ENCODE peak calls at places on chromosomes 2 and 18, in nine cellular contexts. V is mucosa of descending colon, W is tibial artery, L is mammary epithelial cell, C is fibroblast of villous mesenchyme, F is A673, N is IMR-90, X is A549, B is RWPE2. M is an unnamed sample.

GRCh38 chr2:237569896-237570295 is 3.5 kb downstream of the PRLH start:
- DNase-seq in L (no peak), F (no peak), W (no peak), X (no peak), C (no peak), B (no peak), V (no peak), N (no peak), M (no peak)

GRCh38 chr2:190335225-190335559 is 8.2 kb upstream of the INPP1 start:
- DNase-seq in N (no peak), L (no peak), W (no peak), B (no peak), X (no peak), V (no peak), C (no peak), F (no peak), M (no peak)

GRCh38 chr2:15701991-15702390 is 110.3 kb downstream of the DDX1 start:
- DNase-seq in C (no peak), N (no peak), B (no peak), X (no peak), W (no peak), F (no peak), V (no peak), L (no peak), M (no peak)

GRCh38 chr2:7057865-7058400 is 140.7 kb downstream of the RNF144A start:
- DNase-seq in N (no peak), V (no peak), L (no peak), W (no peak), B (no peak), F (no peak), X (no peak), C (no peak), M (no peak)

GRCh38 chr2:109000654-109001600 is 11.9 kb upstream of the EDAR start:
- DNase-seq in N (no peak), V (no peak), X (no peak), C (no peak), L (peak), F (no peak), W (no peak), B (no peak), M (no peak)

GRCh38 chr2:80292474-80292873 is 12.1 kb downstream of the LRRTM1 start:
- DNase-seq in C (no peak), L (no peak), B (no peak), F (no peak), W (no peak), N (no peak), X (no peak), V (no peak), M (no peak)

GRCh38 chr2:188976545-188977268 is 2.5 kb downstream of the COL3A1 start:
- DNase-seq in W (no peak), V (no peak), F (peak), C (peak), L (no peak), B (no peak), X (no peak), N (peak), M (peak)

GRCh38 chr2:206840999-206841398 is 75.6 kb downstream of the FASTKD2 start:
- DNase-seq in C (no peak), B (no peak), X (no peak), V (no peak), W (no peak), F (no peak), N (no peak), L (no peak), M (no peak)

GRCh38 chr2:190679813-190680591 is 31.1 kb downstream of the NAB1 start:
- DNase-seq in V (peak), F (peak), X (peak), W (peak), N (peak), C (peak), L (peak), B (no peak), M (peak)

GRCh38 chr2:221562226-221562625 is 9.9 kb downstream of the EPHA4 start:
- DNase-seq in V (no peak), W (no peak), N (no peak), X (no peak), F (peak), L (no peak), B (no peak), C (no peak), M (no peak)

GRCh38 chr18:46718501-46719341 is 38.1 kb downstream of the ST8SIA5 start:
- DNase-seq in C (peak), W (no peak), X (no peak), F (peak), L (peak), V (no peak), B (no peak), N (peak), M (peak)

GRCh38 chr2:12828932-12829331 is 112.2 kb downstream of the TRIB2 start:
- DNase-seq in N (no peak), C (no peak), X (no peak), V (no peak), L (no peak), B (no peak), F (peak), W (no peak), M (no peak)

GRCh38 chr2:110858135-110858737 is 125.9 kb downstream of the ACOXL start:
- DNase-seq in X (no peak), B (no peak), W (no peak), C (no peak), N (no peak), V (no peak), F (no peak), L (no peak), M (no peak)

GRCh38 chr18:46623541-46623940 is 33.5 kb downstream of the LOXHD1 start:
- DNase-seq in W (no peak), X (no peak), F (peak), N (no peak), C (no peak), B (no peak), L (peak), V (peak), M (no peak)

GRCh38 chr2:240399419-240400318 is 35.8 kb upstream of the GPC1 start:
- DNase-seq in C (no peak), L (no peak), W (peak), N (no peak), X (no peak), V (peak), B (no peak), F (no peak), M (no peak)

GRCh38 chr18:72847134-72847533 is 20.7 kb downstream of the NETO1 start:
- DNase-seq in L (peak), B (no peak), F (no peak), W (no peak), V (no peak), X (no peak), N (no peak), C (no peak), M (no peak)

GRCh38 chr2:51681854-51682253 is 649.9 kb upstream of the NRXN1 start:
- DNase-seq in C (no peak), N (no peak), W (no peak), F (no peak), V (no peak), L (no peak), B (no peak), X (no peak), M (no peak)

GRCh38 chr2:18752667-18753422 is 163.5 kb upstream of the NT5C1B start:
- DNase-seq in W (no peak), C (no peak), X (no peak), L (no peak), V (no peak), N (peak), F (peak), B (no peak), M (peak)

GRCh38 chr2:112646102-112646719 is 472 bp downstream of the SLC20A1 start:
- DNase-seq in L (no peak), N (no peak), B (no peak), X (no peak), V (peak), F (peak), W (no peak), C (no peak), M (no peak)

GRCh38 chr18:12246849-12247808 is 7.0 kb upstream of the CIDEA start:
- DNase-seq in X (peak), V (no peak), F (peak), B (no peak), C (peak), N (no peak), L (no peak), W (no peak), M (peak)

GRCh38 chr2:65691816-65692215 is 259.4 kb upstream of the SPRED2 start:
- DNase-seq in B (no peak), W (no peak), F (no peak), L (no peak), X (no peak), C (peak), N (no peak), V (no peak), M (no peak)

GRCh38 chr18:9628984-9629383 is 14.6 kb upstream of the PPP4R1 start:
- DNase-seq in X (no peak), F (no peak), V (no peak), B (no peak), W (no peak), C (no peak), N (no peak), L (no peak), M (no peak)

GRCh38 chr2:231015462-231015861 is 19.5 kb downstream of the SPATA3 start:
- DNase-seq in L (no peak), W (no peak), F (no peak), V (no peak), B (no peak), C (no peak), N (no peak), X (no peak), M (no peak)

GRCh38 chr2:177900091-177900490 is 172.5 kb downstream of the PDE11A start:
- DNase-seq in N (no peak), V (no peak), W (no peak), L (peak), X (no peak), F (no peak), C (no peak), B (no peak), M (no peak)

GRCh38 chr2:169735623-169736022 is 2.0 kb downstream of the KLHL23 start:
- DNase-seq in X (no peak), C (no peak), W (no peak), F (no peak), L (no peak), B (no peak), V (no peak), N (no peak), M (no peak)

GRCh38 chr2:169734172-169734847 is 678 bp downstream of the KLHL23 start:
- DNase-seq in N (no peak), L (peak), B (no peak), X (no peak), W (no peak), C (no peak), F (peak), V (no peak), M (peak)

GRCh38 chr2:169736902-169737301 is 3.3 kb downstream of the KLHL23 start:
- DNase-seq in X (no peak), W (no peak), L (no peak), B (no peak), C (peak), F (no peak), V (no peak), N (no peak), M (peak)

GRCh38 chr2:169739351-169739750 is 5.7 kb downstream of the KLHL23 start:
- DNase-seq in C (no peak), X (no peak), B (no peak), L (no peak), W (no peak), F (no peak), N (no peak), V (no peak), M (no peak)

GRCh38 chr2:169738566-169739229 is 5.1 kb downstream of the KLHL23 start:
- DNase-seq in C (no peak), L (no peak), N (no peak), X (no peak), B (no peak), V (no peak), F (no peak), W (no peak), M (no peak)
- H3K4me3 ChIP-seq in C (no peak), L (no peak), N (no peak), X (no peak), B (no peak), V (no peak), F (no peak), W (no peak), M (no peak)

GRCh38 chr2:9814129-9814868 is 29.0 kb upstream of the TAF1B start:
- DNase-seq in X (no peak), F (no peak), W (peak), N (no peak), L (no peak), C (no peak), V (no peak), B (peak), M (no peak)
- TF ChIP-seq CTCF in X (no peak), F (no peak), W (no peak), N (no peak), L (no peak), C (no peak), V (no peak), B (peak), M (no peak)

GRCh38 chr2:44237221-44237620 is 38.1 kb upstream of the SLC3A1 start:
- DNase-seq in F (no peak), X (no peak), C (no peak), V (no peak), L (no peak), W (no peak), B (no peak), N (no peak), M (no peak)

GRCh38 chr2:44230378-44230777 is 44.9 kb upstream of the SLC3A1 start:
- DNase-seq in F (no peak), C (no peak), W (no peak), N (no peak), V (no peak), L (no peak), B (no peak), X (no peak), M (no peak)

DNA sequence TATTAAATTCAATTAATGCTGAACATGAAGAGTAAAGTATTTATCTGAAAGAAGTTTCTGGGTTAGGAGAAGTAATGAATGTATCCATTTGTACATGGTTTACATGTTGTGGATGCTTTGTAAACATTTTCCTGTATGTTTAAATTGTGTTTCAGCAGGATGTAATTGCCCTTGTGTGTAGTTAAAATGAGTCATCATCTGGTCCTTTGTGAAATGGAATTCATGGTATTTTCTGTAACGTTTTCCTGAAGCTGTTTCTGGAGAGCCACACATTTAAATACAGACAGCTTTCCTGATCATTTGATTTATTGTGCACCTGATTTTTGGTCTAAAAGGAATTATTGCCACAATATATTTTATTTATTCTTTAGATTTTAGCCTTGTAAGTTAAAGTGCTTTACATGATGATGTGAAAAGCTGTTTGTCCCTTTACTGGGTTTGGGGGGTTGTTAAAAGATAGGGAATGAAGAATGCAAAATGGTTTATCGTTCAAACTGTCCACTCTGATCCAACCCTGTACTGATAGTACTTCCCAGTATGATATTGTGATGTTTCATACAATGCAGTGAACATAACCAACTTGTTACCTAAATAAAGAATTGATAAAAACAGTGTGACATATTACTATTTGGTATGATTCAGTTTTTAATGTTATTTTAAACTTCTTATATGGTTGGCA is 41.7 kb upstream of the SLC3A1 start:
- DNase-seq in V (no peak), B (no peak), C (peak), F (peak), X (peak), L (peak), N (peak), W (no peak), M (peak)
- H3K4me3 ChIP-seq in V (no peak), B (no peak), C (no peak), F (no peak), X (peak), L (no peak), N (no peak), W (no peak), M (no peak)

GRCh38 chr2:26464390-26465265 is 13.3 kb downstream of the OTOF start:
- DNase-seq in B (no peak), C (no peak), L (no peak), W (peak), N (no peak), F (no peak), V (no peak), X (no peak), M (no peak)

GRCh38 chr2:26462100-26462499 is 15.8 kb downstream of the OTOF start:
- DNase-seq in W (peak), F (no peak), C (no peak), B (peak), V (no peak), N (no peak), L (no peak), X (no peak), M (no peak)

GRCh38 chr2:26463252-26464207 is 14.4 kb downstream of the OTOF start:
- DNase-seq in F (peak), L (no peak), C (no peak), N (no peak), X (no peak), B (peak), V (no peak), W (peak), M (peak)

GRCh38 chr2:26461601-26462023 is 16.3 kb downstream of the OTOF start:
- DNase-seq in V (no peak), B (no peak), C (no peak), X (no peak), F (no peak), W (peak), L (no peak), N (no peak), M (no peak)

GRCh38 chr2:26462511-26463251 is 15.2 kb downstream of the OTOF start:
- DNase-seq in C (peak), V (no peak), N (peak), W (peak), F (peak), B (no peak), X (peak), L (peak), M (peak)
- TF ChIP-seq CTCF in C (peak), V (no peak), N (peak), W (no peak), F (peak), B (peak), X (peak), L (peak), M (peak)

DNA sequence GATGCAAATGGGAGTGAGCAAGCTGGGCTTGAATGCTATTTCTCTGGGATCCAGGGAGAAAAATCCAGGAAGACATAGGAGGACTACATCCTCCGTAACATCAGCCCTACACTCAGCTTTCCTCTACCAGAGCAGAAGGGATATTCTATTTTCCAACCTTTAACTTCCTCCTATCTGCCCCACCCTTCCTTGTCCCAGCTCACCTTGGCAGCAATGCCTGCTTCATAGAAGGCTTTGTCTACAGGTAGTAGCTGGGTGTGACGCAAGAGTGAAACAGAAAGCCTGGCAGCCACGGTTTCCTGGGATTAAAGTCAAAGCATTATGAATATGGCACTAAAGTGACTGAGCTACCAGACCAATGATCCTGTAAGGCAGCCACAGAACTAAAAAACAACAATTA is 3.9 kb downstream of the KRTCAP3 start:
- DNase-seq in L (peak), V (peak), X (no peak), C (no peak), F (no peak), W (peak), N (no peak), B (no peak), M (no peak)
- H3K4me3 ChIP-seq in L (no peak), V (no peak), X (no peak), C (no peak), F (no peak), W (no peak), N (no peak), B (no peak), M (no peak)

GRCh38 chr2:1702186-1702565 is 42.1 kb downstream of the PXDN start:
- DNase-seq in F (no peak), N (no peak), W (no peak), X (no peak), B (no peak), C (no peak), L (no peak), V (no peak), M (no peak)

GRCh38 chr2:1707771-1708351 is 36.5 kb downstream of the PXDN start:
- DNase-seq in F (peak), L (peak), B (peak), C (peak), N (peak), V (no peak), W (no peak), X (no peak), M (peak)

GRCh38 chr2:1708476-1709334 is 35.6 kb downstream of the PXDN start:
- DNase-seq in N (peak), W (no peak), F (no peak), B (no peak), L (peak), V (no peak), C (no peak), X (no peak), M (no peak)

GRCh38 chr2:1704606-1705556 is 39.4 kb downstream of the PXDN start:
- DNase-seq in L (peak), X (no peak), F (peak), W (no peak), V (no peak), N (no peak), B (peak), C (peak), M (peak)

GRCh38 chr2:1705557-1706076 is 38.7 kb downstream of the PXDN start:
- DNase-seq in W (no peak), V (no peak), L (no peak), X (no peak), F (no peak), C (no peak), N (no peak), B (no peak), M (no peak)
- TF ChIP-seq CTCF in W (no peak), V (no peak), L (no peak), X (no peak), F (no peak), C (no peak), N (no peak), B (no peak), M (no peak)

DNA sequence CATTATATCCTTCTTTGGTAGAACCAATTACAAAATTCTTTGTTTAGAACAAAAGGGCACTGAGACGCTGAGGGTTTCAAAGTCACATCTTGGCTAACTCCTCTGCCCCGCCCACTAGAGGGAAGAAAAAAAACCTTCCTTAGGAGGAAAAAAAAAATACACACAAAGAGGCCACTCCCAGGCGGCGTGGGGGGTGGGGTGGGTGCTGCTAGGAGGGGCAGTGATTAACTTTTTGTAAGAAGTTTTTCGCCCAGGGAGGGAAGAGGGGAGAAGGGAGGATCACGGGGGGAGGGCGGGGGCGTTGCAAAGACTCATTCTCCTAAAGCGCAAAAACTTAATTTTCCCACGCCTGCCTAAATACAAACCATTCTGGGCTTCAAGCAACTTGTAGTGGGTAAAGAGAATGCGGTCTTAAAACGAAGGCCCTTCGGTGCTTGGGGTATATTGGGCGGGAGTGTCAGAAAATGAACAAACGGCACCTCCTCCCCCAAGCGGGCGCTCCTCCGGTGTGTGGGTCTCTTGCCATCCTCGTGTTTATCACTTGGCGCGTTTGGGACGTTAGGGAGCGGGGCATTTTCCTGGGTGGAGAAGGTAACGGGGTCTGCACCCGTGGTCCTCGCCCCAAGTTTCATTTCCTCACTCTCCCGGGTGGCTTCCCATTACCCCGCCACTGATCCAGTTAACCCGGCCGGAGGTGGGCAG is 1.7 kb downstream of the CXCR4 start:
- DNase-seq in N (no peak), V (peak), C (no peak), W (peak), F (peak), B (no peak), L (no peak), X (no peak), M (no peak)
- H3K4me3 ChIP-seq in N (no peak), V (peak), C (no peak), W (peak), F (peak), B (no peak), L (no peak), X (peak), M (peak)

GRCh38 chr2:172813314-172813888 is 77.8 kb downstream of the RAPGEF4 start:
- DNase-seq in N (peak), L (no peak), F (peak), C (peak), B (no peak), X (no peak), W (no peak), V (no peak), M (peak)
- TF ChIP-seq CTCF in N (peak), L (peak), F (peak), C (peak), B (peak), X (peak), W (peak), V (no peak), M (peak)